ENCODE peak calls at places on chromosomes 16 and 17, in nine cellular contexts. One of them, this sample, is unnamed.
A peak's percentile ranks its signal among the peaks of the same experiment; 100 is the strongest.

GRCh38 chr17:58326609-58327341 is 1.8 kb downstream of the TSPOAP1 start:
- DNase-seq in AG04450: no peak
- DNase-seq in ovary: no peak
- DNase-seq in A549: no peak
- DNase-seq in dorsolateral prefrontal cortex: no peak
- DNase-seq in fibroblast of the aortic adventitia: no peak
- DNase-seq in psoas muscle: no peak
- DNase-seq in tibial nerve: no peak
- DNase-seq in IMR-90: no peak
- DNase-seq in this sample: no peak

GRCh38 chr17:78669256-78669974 is 92.2 kb upstream of the DNAH17 start:
- DNase-seq in AG04450: no peak
- DNase-seq in ovary: no peak
- DNase-seq in A549: no peak
- DNase-seq in dorsolateral prefrontal cortex: no peak
- DNase-seq in fibroblast of the aortic adventitia: no peak
- DNase-seq in psoas muscle: no peak
- DNase-seq in tibial nerve: no peak
- DNase-seq in IMR-90: no peak
- DNase-seq in this sample: no peak

GRCh38 chr17:5381542-5381941 is 37.9 kb downstream of the NUP88 start:
- DNase-seq in AG04450: no peak
- DNase-seq in ovary: no peak
- DNase-seq in A549: no peak
- DNase-seq in dorsolateral prefrontal cortex: no peak
- DNase-seq in fibroblast of the aortic adventitia: peak; percentile 47
- DNase-seq in psoas muscle: no peak
- DNase-seq in tibial nerve: no peak
- DNase-seq in IMR-90: peak; percentile 34
- DNase-seq in this sample: no peak

GRCh38 chr17:57369509-57369945 is 113.2 kb downstream of the MSI2 start:
- DNase-seq in AG04450: no peak
- DNase-seq in ovary: no peak
- DNase-seq in A549: no peak
- DNase-seq in dorsolateral prefrontal cortex: no peak
- DNase-seq in fibroblast of the aortic adventitia: no peak
- DNase-seq in psoas muscle: no peak
- DNase-seq in tibial nerve: no peak
- DNase-seq in IMR-90: peak; percentile 34
- DNase-seq in this sample: no peak

GRCh38 chr17:17826340-17826708 is 10.5 kb downstream of the SREBF1 start:
- DNase-seq in AG04450: no peak
- DNase-seq in ovary: no peak
- DNase-seq in A549: no peak
- DNase-seq in dorsolateral prefrontal cortex: no peak
- DNase-seq in fibroblast of the aortic adventitia: no peak
- DNase-seq in psoas muscle: no peak
- DNase-seq in tibial nerve: no peak
- DNase-seq in IMR-90: no peak
- DNase-seq in this sample: no peak

GRCh38 chr17:43860077-43860725 is 13.2 kb downstream of the CD300LG start:
- DNase-seq in AG04450: no peak
- DNase-seq in ovary: no peak
- DNase-seq in A549: no peak
- DNase-seq in dorsolateral prefrontal cortex: no peak
- DNase-seq in fibroblast of the aortic adventitia: peak; percentile 49
- DNase-seq in psoas muscle: no peak
- DNase-seq in tibial nerve: no peak
- DNase-seq in IMR-90: no peak
- DNase-seq in this sample: no peak

GRCh38 chr17:8125196-8125946 is 1.5 kb upstream of the HES7 start:
- DNase-seq in AG04450: no peak
- DNase-seq in ovary: peak; percentile 79
- DNase-seq in A549: peak; percentile 81
- DNase-seq in dorsolateral prefrontal cortex: peak; percentile 81
- DNase-seq in fibroblast of the aortic adventitia: peak; percentile 71
- DNase-seq in psoas muscle: peak; percentile 83
- DNase-seq in tibial nerve: peak; percentile 89
- DNase-seq in IMR-90: peak; percentile 60
- DNase-seq in this sample: peak; percentile 97

GRCh38 chr17:36593651-36594316 is 2.1 kb downstream of the DHRS11 start:
- DNase-seq in AG04450: no peak
- DNase-seq in ovary: no peak
- DNase-seq in A549: no peak
- DNase-seq in dorsolateral prefrontal cortex: no peak
- DNase-seq in fibroblast of the aortic adventitia: no peak
- DNase-seq in psoas muscle: no peak
- DNase-seq in tibial nerve: no peak
- DNase-seq in IMR-90: no peak
- DNase-seq in this sample: no peak

GRCh38 chr17:4839965-4840892 is 7.1 kb downstream of the MINK1 start:
- DNase-seq in AG04450: no peak
- DNase-seq in ovary: no peak
- DNase-seq in A549: no peak
- DNase-seq in dorsolateral prefrontal cortex: no peak
- DNase-seq in fibroblast of the aortic adventitia: peak; percentile 25
- DNase-seq in psoas muscle: no peak
- DNase-seq in tibial nerve: no peak
- DNase-seq in IMR-90: peak; percentile 67
- DNase-seq in this sample: no peak

GRCh38 chr17:76232342-76232741 is 8.0 kb downstream of the RNF157 start:
- DNase-seq in AG04450: peak; percentile 91
- DNase-seq in ovary: no peak
- DNase-seq in A549: no peak
- DNase-seq in dorsolateral prefrontal cortex: no peak
- DNase-seq in fibroblast of the aortic adventitia: peak; percentile 53
- DNase-seq in psoas muscle: no peak
- DNase-seq in tibial nerve: no peak
- DNase-seq in IMR-90: peak; percentile 98
- DNase-seq in this sample: no peak

GRCh38 chr17:71114911-71115668 is 945.8 kb downstream of the KCNJ2 start:
- DNase-seq in AG04450: no peak
- DNase-seq in ovary: no peak
- DNase-seq in A549: no peak
- DNase-seq in dorsolateral prefrontal cortex: no peak
- DNase-seq in fibroblast of the aortic adventitia: no peak
- DNase-seq in psoas muscle: no peak
- DNase-seq in tibial nerve: no peak
- DNase-seq in IMR-90: no peak
- DNase-seq in this sample: no peak

GRCh38 chr16:11092788-11093577 is 148.6 kb downstream of the CLEC16A start:
- DNase-seq in AG04450: no peak
- DNase-seq in ovary: no peak
- DNase-seq in A549: no peak
- DNase-seq in dorsolateral prefrontal cortex: no peak
- DNase-seq in fibroblast of the aortic adventitia: no peak
- DNase-seq in psoas muscle: no peak
- DNase-seq in tibial nerve: no peak
- DNase-seq in IMR-90: no peak
- DNase-seq in this sample: no peak

GRCh38 chr16:11090947-11091785 is 146.8 kb downstream of the CLEC16A start:
- DNase-seq in AG04450: no peak
- DNase-seq in ovary: no peak
- DNase-seq in A549: no peak
- DNase-seq in dorsolateral prefrontal cortex: no peak
- DNase-seq in fibroblast of the aortic adventitia: no peak
- DNase-seq in psoas muscle: no peak
- DNase-seq in tibial nerve: no peak
- DNase-seq in IMR-90: no peak
- DNase-seq in this sample: no peak

GRCh38 chr16:11087691-11088431 is 143.5 kb downstream of the CLEC16A start:
- DNase-seq in AG04450: no peak
- DNase-seq in ovary: no peak
- DNase-seq in A549: no peak
- DNase-seq in dorsolateral prefrontal cortex: no peak
- DNase-seq in fibroblast of the aortic adventitia: no peak
- DNase-seq in psoas muscle: no peak
- DNase-seq in tibial nerve: no peak
- DNase-seq in IMR-90: peak; percentile 57
- DNase-seq in this sample: no peak

GRCh38 chr16:11088432-11088794 is 144.0 kb downstream of the CLEC16A start:
- DNase-seq in AG04450: no peak
- DNase-seq in ovary: no peak
- DNase-seq in A549: no peak
- DNase-seq in dorsolateral prefrontal cortex: no peak
- DNase-seq in fibroblast of the aortic adventitia: no peak
- DNase-seq in psoas muscle: no peak
- DNase-seq in tibial nerve: no peak
- DNase-seq in IMR-90: no peak
- DNase-seq in this sample: no peak

DNA sequence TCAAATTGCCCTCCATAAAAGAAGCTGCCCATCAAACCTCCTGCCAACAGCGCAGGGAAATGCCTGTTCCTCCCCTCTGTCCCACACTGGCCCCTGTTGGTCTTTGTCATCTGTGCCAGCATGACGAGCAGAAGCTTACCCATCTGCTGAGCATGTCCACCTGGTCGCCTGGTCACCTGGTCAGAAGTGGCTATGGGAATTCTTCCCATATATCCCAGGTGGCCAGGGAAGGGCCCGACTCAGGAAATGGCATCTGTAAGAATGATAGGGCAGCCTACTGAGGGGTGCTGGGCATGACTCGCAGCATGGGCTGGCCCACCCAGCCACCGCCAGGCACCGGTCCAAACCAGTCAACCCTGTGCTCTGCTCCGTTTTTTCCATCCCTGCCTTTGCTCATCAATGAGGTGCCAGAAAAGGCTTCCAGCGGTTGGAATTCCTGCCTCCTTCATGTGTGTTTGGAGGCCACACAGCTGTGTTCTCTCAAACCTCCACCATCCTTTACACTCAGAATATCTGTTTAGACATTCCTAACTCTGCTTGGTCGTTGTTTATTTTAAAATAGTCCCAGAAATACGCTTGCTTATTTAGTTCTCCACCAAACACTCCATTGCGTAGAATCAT is 145.2 kb downstream of the CLEC16A start:
- DNase-seq in AG04450: peak; percentile 98
- DNase-seq in ovary: peak; percentile 73
- DNase-seq in A549: no peak
- DNase-seq in dorsolateral prefrontal cortex: no peak
- DNase-seq in fibroblast of the aortic adventitia: peak; percentile 67
- DNase-seq in psoas muscle: no peak
- DNase-seq in tibial nerve: no peak
- DNase-seq in IMR-90: peak; percentile 99
- DNase-seq in this sample: no peak
- TF ChIP-seq CTCF in AG04450: no peak
- TF ChIP-seq CTCF in ovary: no peak
- TF ChIP-seq CTCF in A549: no peak
- TF ChIP-seq CTCF in dorsolateral prefrontal cortex: no peak
- TF ChIP-seq CTCF in fibroblast of the aortic adventitia: no peak
- TF ChIP-seq CTCF in psoas muscle: no peak
- TF ChIP-seq CTCF in tibial nerve: no peak
- TF ChIP-seq CTCF in IMR-90: no peak
- TF ChIP-seq CTCF in this sample: no peak

DNA sequence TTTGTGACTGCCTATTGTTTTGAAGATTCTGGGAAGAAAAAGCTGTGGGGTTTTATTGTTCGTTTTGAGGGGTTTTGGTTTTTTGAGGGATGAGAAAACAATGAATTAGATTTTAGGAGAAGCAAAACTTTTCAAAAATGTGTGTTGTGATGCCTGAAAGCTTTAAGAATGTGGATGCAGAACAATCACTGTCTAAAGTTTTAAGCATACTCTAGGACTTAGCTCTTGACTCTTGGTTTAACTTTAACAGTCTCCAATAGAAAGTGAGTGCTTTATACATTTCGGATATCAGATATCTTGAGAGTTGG is 914 bp downstream of the CFAP52 start:
- DNase-seq in AG04450: no peak
- DNase-seq in ovary: no peak
- DNase-seq in A549: no peak
- DNase-seq in dorsolateral prefrontal cortex: no peak
- DNase-seq in fibroblast of the aortic adventitia: no peak
- DNase-seq in psoas muscle: no peak
- DNase-seq in tibial nerve: no peak
- DNase-seq in IMR-90: no peak
- DNase-seq in this sample: no peak
- TF ChIP-seq CTCF in AG04450: no peak
- TF ChIP-seq CTCF in ovary: no peak
- TF ChIP-seq CTCF in A549: no peak
- TF ChIP-seq CTCF in dorsolateral prefrontal cortex: no peak
- TF ChIP-seq CTCF in fibroblast of the aortic adventitia: no peak
- TF ChIP-seq CTCF in psoas muscle: no peak
- TF ChIP-seq CTCF in tibial nerve: no peak
- TF ChIP-seq CTCF in IMR-90: no peak
- TF ChIP-seq CTCF in this sample: no peak

DNA sequence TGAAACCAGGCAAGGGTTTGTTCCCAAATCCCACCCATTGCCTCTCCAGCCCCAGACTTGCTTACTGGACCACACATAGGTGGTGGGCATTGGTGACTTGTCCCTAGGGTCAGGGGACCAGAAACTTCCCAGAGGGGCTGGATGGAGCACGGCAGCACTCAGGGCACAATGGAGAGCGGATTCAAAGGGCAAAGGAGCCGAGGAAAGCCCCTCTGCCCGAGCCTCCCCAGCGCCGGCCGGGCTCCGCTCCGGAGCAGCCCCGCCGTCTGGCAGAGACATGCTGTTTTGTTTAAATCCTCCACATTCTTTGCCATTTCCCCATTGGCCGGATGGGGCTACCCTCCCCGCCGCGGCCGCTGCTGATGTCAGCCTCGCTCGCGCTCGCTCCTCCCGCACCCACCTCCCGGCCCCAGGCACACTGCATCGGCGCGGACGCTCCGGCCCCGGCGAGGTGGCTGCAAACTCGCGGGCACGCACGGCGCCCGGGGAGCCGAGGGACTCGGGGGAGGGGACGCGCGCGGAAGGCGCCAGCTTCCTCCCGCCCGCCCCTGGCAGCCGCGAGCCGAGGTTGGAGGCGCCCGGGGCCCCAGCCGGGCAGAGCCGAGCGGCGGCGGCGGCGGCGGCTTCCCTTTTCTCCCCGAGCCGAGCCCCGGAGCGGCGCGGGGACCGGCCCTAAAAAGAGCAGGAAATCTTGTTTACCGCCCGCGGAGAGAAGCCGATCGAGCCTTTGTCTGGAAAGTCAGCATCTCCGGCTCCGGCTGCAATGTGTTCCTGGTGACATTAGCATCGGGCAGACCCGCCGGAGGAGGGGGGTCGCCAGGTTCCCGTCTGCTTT is at the start of gene PITPNC1:
- DNase-seq in AG04450: peak; percentile 61
- DNase-seq in ovary: peak; percentile 81
- DNase-seq in A549: peak; percentile 84
- DNase-seq in dorsolateral prefrontal cortex: peak; percentile 87
- DNase-seq in fibroblast of the aortic adventitia: peak; percentile 86
- DNase-seq in psoas muscle: peak; percentile 87
- DNase-seq in tibial nerve: peak; percentile 64
- DNase-seq in IMR-90: peak; percentile 86
- DNase-seq in this sample: peak; percentile 78
- TF ChIP-seq CTCF in AG04450: no peak
- TF ChIP-seq CTCF in ovary: no peak
- TF ChIP-seq CTCF in A549: peak; percentile 14
- TF ChIP-seq CTCF in dorsolateral prefrontal cortex: peak; percentile 38
- TF ChIP-seq CTCF in fibroblast of the aortic adventitia: peak; percentile 8
- TF ChIP-seq CTCF in psoas muscle: no peak
- TF ChIP-seq CTCF in tibial nerve: no peak
- TF ChIP-seq CTCF in IMR-90: peak; percentile 7
- TF ChIP-seq CTCF in this sample: no peak

DNA sequence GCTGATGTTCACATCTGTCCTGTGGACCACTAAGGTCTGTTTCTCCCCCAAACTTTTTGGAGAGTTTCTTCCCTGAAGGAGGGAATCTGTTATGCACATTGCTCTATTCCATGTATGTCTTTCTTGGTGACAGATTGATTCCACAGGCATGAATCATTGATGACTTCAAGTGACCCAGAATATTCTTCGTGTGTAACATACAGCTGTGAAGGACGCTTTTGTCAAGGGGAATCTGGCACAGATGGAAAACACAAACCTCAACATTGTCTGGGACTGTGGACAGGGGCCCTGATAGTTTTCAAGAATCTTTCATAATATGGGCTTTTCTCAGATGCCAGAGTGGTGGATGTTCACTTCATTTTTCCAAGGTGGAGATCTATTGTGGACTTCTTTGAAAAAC is 223.1 kb upstream of the MAF start:
- DNase-seq in AG04450: no peak
- DNase-seq in ovary: no peak
- DNase-seq in A549: no peak
- DNase-seq in dorsolateral prefrontal cortex: no peak
- DNase-seq in fibroblast of the aortic adventitia: no peak
- DNase-seq in psoas muscle: no peak
- DNase-seq in tibial nerve: no peak
- DNase-seq in IMR-90: no peak
- DNase-seq in this sample: no peak
- TF ChIP-seq CTCF in AG04450: no peak
- TF ChIP-seq CTCF in ovary: no peak
- TF ChIP-seq CTCF in A549: no peak
- TF ChIP-seq CTCF in dorsolateral prefrontal cortex: no peak
- TF ChIP-seq CTCF in fibroblast of the aortic adventitia: no peak
- TF ChIP-seq CTCF in psoas muscle: no peak
- TF ChIP-seq CTCF in tibial nerve: no peak
- TF ChIP-seq CTCF in IMR-90: no peak
- TF ChIP-seq CTCF in this sample: no peak